ENCODE peak calls at places on chromosomes 6 and 20, in five cellular contexts. One of them, this sample, is unnamed.

GRCh38 chr6:19668710-19669109 is 168.5 kb upstream of the ID4 start:
- DNase-seq in A549: no peak
- DNase-seq in GM12878: no peak
- DNase-seq in K562: no peak
- DNase-seq in HepG2: no peak
- DNase-seq in this sample: no peak

GRCh38 chr6:159788757-159789376 is 535 bp downstream of the TCP1 start:
- DNase-seq in GM12878: no peak
- DNase-seq in A549: peak
- DNase-seq in K562: peak
- DNase-seq in HepG2: peak
- DNase-seq in this sample: peak

GRCh38 chr6:32298632-32299336 is 72.9 kb downstream of the TSBP1 start:
- DNase-seq in A549: peak
- DNase-seq in HepG2: peak
- DNase-seq in K562: no peak
- DNase-seq in GM12878: no peak
- DNase-seq in this sample: no peak

GRCh38 chr20:856361-856775 is 22.9 kb downstream of the FAM110A start:
- DNase-seq in GM12878: no peak
- DNase-seq in HepG2: no peak
- DNase-seq in K562: no peak
- DNase-seq in A549: peak
- DNase-seq in this sample: no peak

GRCh38 chr6:142570221-142570671 is 268.4 kb downstream of the ADGRG6 start:
- DNase-seq in K562: no peak
- DNase-seq in GM12878: no peak
- DNase-seq in HepG2: peak
- DNase-seq in A549: no peak
- DNase-seq in this sample: no peak

GRCh38 chr6:101539510-101540245 is 146.2 kb downstream of the GRIK2 start:
- DNase-seq in HepG2: no peak
- DNase-seq in K562: no peak
- DNase-seq in GM12878: no peak
- DNase-seq in A549: no peak
- DNase-seq in this sample: no peak

GRCh38 chr20:58852559-58853271 is at the start of gene GNAS:
- DNase-seq in K562: peak
- DNase-seq in A549: peak
- DNase-seq in GM12878: no peak
- DNase-seq in HepG2: peak
- DNase-seq in this sample: peak

GRCh38 chr20:1509237-1509636 is 18.0 kb upstream of the SIRPB2 start:
- DNase-seq in A549: peak
- DNase-seq in K562: no peak
- DNase-seq in GM12878: no peak
- DNase-seq in HepG2: peak
- DNase-seq in this sample: peak

GRCh38 chr6:108596947-108597346 is 36.2 kb downstream of the FOXO3 start:
- DNase-seq in HepG2: no peak
- DNase-seq in A549: no peak
- DNase-seq in K562: no peak
- DNase-seq in GM12878: no peak
- DNase-seq in this sample: no peak

GRCh38 chr6:46014054-46014453 is 1.6 kb downstream of the CLIC5 start:
- DNase-seq in GM12878: no peak
- DNase-seq in K562: no peak
- DNase-seq in A549: no peak
- DNase-seq in HepG2: no peak
- DNase-seq in this sample: no peak

GRCh38 chr20:58137651-58138265 is 90.7 kb downstream of the ANKRD60 start:
- DNase-seq in K562: no peak
- DNase-seq in HepG2: no peak
- DNase-seq in GM12878: no peak
- DNase-seq in A549: no peak
- DNase-seq in this sample: no peak

GRCh38 chr20:50369225-50370035 is 140.8 kb upstream of the PTPN1 start:
- DNase-seq in HepG2: peak
- DNase-seq in K562: no peak
- DNase-seq in A549: no peak
- DNase-seq in GM12878: no peak
- DNase-seq in this sample: no peak

GRCh38 chr20:22584630-22584921 is 204 bp upstream of the FOXA2 start:
- DNase-seq in GM12878: no peak
- DNase-seq in K562: peak
- DNase-seq in A549: peak
- DNase-seq in HepG2: peak
- DNase-seq in this sample: peak

GRCh38 chr6:36269834-36270705 is at the start of gene PNPLA1:
- DNase-seq in GM12878: no peak
- DNase-seq in HepG2: no peak
- DNase-seq in K562: no peak
- DNase-seq in A549: no peak
- DNase-seq in this sample: peak

GRCh38 chr6:90249044-90249443 is 47.6 kb downstream of the BACH2 start:
- DNase-seq in HepG2: no peak
- DNase-seq in K562: no peak
- DNase-seq in A549: no peak
- DNase-seq in GM12878: no peak
- DNase-seq in this sample: no peak

GRCh38 chr6:14713008-14713452 is 532.8 kb upstream of the JARID2 start:
- DNase-seq in K562: no peak
- DNase-seq in A549: peak
- DNase-seq in HepG2: no peak
- DNase-seq in GM12878: no peak
- DNase-seq in this sample: no peak

GRCh38 chr6:71124340-71124739 is 164.3 kb upstream of the OGFRL1 start:
- DNase-seq in K562: no peak
- DNase-seq in HepG2: no peak
- DNase-seq in GM12878: no peak
- DNase-seq in A549: no peak
- DNase-seq in this sample: no peak

DNA sequence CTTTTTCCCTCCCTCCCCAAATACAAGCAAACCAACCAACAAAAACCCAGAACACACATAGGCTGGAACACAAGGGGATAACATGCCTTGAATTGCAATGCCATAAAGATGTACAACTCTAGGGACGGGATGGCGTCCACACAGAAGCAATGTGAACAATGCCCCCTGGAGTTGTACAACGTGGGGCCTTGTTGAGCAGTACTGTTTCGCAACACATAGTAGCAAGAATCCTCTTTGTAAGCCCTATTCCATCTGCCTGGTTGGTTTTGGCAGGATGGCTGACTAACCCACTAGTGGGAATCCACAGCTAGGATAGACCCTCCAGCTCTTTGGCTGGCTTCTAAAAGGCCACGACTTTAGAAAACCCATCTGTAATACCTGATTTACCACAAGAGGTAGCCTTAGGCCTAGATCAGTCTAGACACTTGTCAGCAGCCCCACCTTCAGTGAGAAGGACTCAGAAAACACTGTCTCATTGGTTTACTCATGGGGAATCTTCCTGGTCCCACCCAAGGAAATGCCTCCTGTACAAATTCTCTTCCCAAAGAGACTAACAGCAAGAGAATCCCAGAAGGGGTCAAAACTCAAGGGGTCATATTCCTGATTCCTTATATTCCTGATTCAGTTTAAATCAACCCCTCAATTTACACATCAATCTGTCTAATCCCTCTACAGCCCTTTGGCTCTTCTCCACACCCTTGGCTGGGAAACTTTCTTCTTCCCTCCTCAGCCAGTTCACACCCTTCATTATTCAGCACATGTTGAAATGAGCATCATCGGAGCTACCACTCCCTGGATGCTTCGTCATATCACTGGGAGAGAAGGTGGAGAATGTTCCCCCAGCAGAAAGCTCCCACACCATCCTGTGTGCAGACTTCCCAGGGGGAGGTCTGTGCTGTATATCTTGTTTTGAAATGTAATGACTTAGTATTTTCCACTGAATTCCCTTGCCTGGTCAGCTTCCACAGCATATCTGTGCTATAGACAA is 622.4 kb upstream of the FLRT3 start:
- DNase-seq in GM12878: no peak
- DNase-seq in A549: peak
- DNase-seq in K562: no peak
- DNase-seq in HepG2: peak
- DNase-seq in this sample: no peak
- TF ChIP-seq REST in GM12878: no peak
- TF ChIP-seq REST in A549: no peak
- TF ChIP-seq REST in K562: no peak
- TF ChIP-seq REST in HepG2: no peak
- TF ChIP-seq REST in this sample: no peak

GRCh38 chr6:105798057-105798456 is 288.1 kb upstream of the PRDM1 start:
- DNase-seq in HepG2: no peak
- DNase-seq in A549: no peak
- DNase-seq in GM12878: no peak
- DNase-seq in K562: no peak
- DNase-seq in this sample: no peak
- TF ChIP-seq JUNB in HepG2: no peak
- TF ChIP-seq JUNB in A549: no peak
- TF ChIP-seq JUNB in GM12878: no peak
- TF ChIP-seq JUNB in K562: no peak
- TF ChIP-seq JUNB in this sample: no peak

GRCh38 chr6:38233161-38233791 is 406.5 kb downstream of the BTBD9 start:
- DNase-seq in K562: no peak
- DNase-seq in A549: no peak
- DNase-seq in HepG2: no peak
- DNase-seq in GM12878: no peak
- DNase-seq in this sample: no peak
- TF ChIP-seq REST in K562: no peak
- TF ChIP-seq REST in A549: no peak
- TF ChIP-seq REST in HepG2: no peak
- TF ChIP-seq REST in GM12878: no peak
- TF ChIP-seq REST in this sample: no peak

GRCh38 chr6:3210024-3210610 is 17.3 kb downstream of the TUBB2B start:
- DNase-seq in K562: no peak
- DNase-seq in A549: no peak
- DNase-seq in GM12878: no peak
- DNase-seq in HepG2: no peak
- DNase-seq in this sample: no peak

GRCh38 chr6:3209114-3210023 is 18.1 kb downstream of the TUBB2B start:
- DNase-seq in HepG2: peak
- DNase-seq in GM12878: peak
- DNase-seq in K562: peak
- DNase-seq in A549: peak
- DNase-seq in this sample: peak

GRCh38 chr6:3208775-3209113 is 18.7 kb downstream of the TUBB2B start:
- DNase-seq in K562: no peak
- DNase-seq in GM12878: no peak
- DNase-seq in HepG2: no peak
- DNase-seq in A549: no peak
- DNase-seq in this sample: no peak

GRCh38 chr6:3206339-3207015 is 21.0 kb downstream of the TUBB2B start:
- DNase-seq in HepG2: no peak
- DNase-seq in K562: no peak
- DNase-seq in GM12878: no peak
- DNase-seq in A549: no peak
- DNase-seq in this sample: peak

GRCh38 chr6:3208096-3208774 is 19.2 kb downstream of the TUBB2B start:
- DNase-seq in HepG2: no peak
- DNase-seq in A549: no peak
- DNase-seq in K562: peak
- DNase-seq in GM12878: no peak
- DNase-seq in this sample: peak
- TF ChIP-seq JUNB in HepG2: no peak
- TF ChIP-seq JUNB in A549: no peak
- TF ChIP-seq JUNB in K562: no peak
- TF ChIP-seq JUNB in GM12878: no peak
- TF ChIP-seq JUNB in this sample: no peak

DNA sequence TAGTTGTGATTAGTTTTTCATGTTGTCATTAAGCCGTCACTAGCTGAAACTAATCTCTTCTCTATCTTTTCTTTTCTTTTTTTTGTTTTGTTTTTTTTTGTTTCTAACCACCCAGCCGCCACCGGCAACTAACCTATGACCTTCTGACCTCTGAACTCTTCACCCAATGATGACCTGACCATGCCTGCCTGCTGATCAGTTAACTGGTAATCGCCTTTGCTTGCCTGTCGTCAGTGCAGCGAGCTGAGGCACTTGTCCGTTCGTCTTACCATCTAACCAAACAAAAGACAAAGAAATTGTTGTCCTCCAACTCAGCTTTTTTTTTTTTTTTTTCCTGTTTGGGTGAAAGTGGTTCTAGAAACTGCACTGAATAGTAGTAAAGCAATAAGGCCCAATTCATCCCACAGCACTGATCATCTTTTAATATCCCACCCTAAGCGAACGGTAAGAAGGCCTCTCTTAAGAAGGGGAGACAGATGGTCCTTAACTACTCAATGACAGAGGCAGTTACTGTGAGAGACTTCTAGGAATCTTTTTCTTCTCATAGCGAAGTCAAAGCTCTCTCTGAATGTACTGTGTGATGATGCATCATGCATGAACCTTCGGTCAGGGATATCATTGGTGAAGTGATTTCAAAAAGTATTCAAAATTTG is 156.2 kb downstream of the QKI start:
- DNase-seq in GM12878: no peak
- DNase-seq in HepG2: no peak
- DNase-seq in K562: peak
- DNase-seq in A549: no peak
- DNase-seq in this sample: no peak
- TF ChIP-seq REST in GM12878: no peak
- TF ChIP-seq REST in HepG2: no peak
- TF ChIP-seq REST in K562: no peak
- TF ChIP-seq REST in A549: no peak
- TF ChIP-seq REST in this sample: no peak

This sample was measured in GM23338.